ENCODE peak calls at places on chromosome 15, in five cellular contexts. O is endothelial cell, G is left ventricle myocardium inferior, U is 8988T, N is renal cortical epithelial cell. F is an unnamed sample.

GRCh38 chr15:51076898-51077564 is 17.7 kb downstream of the TNFAIP8L3 start:
- DNase-seq in G (peak), N (peak), O (no peak), U (no peak), F (no peak)

GRCh38 chr15:93932164-93932776 is 299.1 kb upstream of the MCTP2 start:
- DNase-seq in N (no peak), O (no peak), U (no peak), G (no peak), F (no peak)

GRCh38 chr15:27730878-27731277 is 368.2 kb downstream of the OCA2 start:
- DNase-seq in O (no peak), G (no peak), U (no peak), N (no peak), F (no peak)

GRCh38 chr15:69318033-69318432 is 19.3 kb downstream of the PAQR5 start:
- DNase-seq in G (no peak), U (no peak), O (no peak), N (no peak), F (no peak)

GRCh38 chr15:52256366-52256765 is 39.2 kb downstream of the MYO5C start:
- DNase-seq in N (peak), G (peak), O (peak), U (no peak), F (peak)

GRCh38 chr15:66747866-66748265 is 45.8 kb downstream of the SMAD6 start:
- DNase-seq in N (no peak), G (no peak), O (no peak), U (no peak), F (no peak)

GRCh38 chr15:55774113-55774970 is 31.4 kb upstream of the PRTG start:
- DNase-seq in O (peak), G (peak), U (no peak), N (no peak), F (peak)

GRCh38 chr15:52803543-52804306 is 13.6 kb upstream of the ONECUT1 start:
- DNase-seq in G (no peak), U (no peak), O (peak), N (no peak), F (no peak)

GRCh38 chr15:50907866-50908208 is 646 bp upstream of the AP4E1 start:
- DNase-seq in U (no peak), N (peak), O (peak), G (no peak), F (peak)

GRCh38 chr15:60745469-60745971 is 266.6 kb upstream of the ICE2 start:
- DNase-seq in G (peak), N (no peak), U (no peak), O (no peak), F (no peak)

GRCh38 chr15:37291920-37292319 is 191.6 kb upstream of the MEIS2 start:
- DNase-seq in N (no peak), U (no peak), G (no peak), O (no peak), F (no peak)

GRCh38 chr15:38714309-38715072 is 149.9 kb upstream of the RASGRP1 start:
- DNase-seq in G (no peak), U (no peak), O (no peak), N (peak), F (no peak)

GRCh38 chr15:38614621-38615020 is 50.0 kb upstream of the RASGRP1 start:
- DNase-seq in G (no peak), O (no peak), N (no peak), U (no peak), F (no peak)